ENCODE peak calls at places on chromosome 3, in five cellular contexts. One of them, this sample, is unnamed.

GRCh38 chr3:42513521-42513920 is 11.1 kb downstream of the VIPR1 start:
- DNase-seq in dorsolateral prefrontal cortex: no peak
- DNase-seq in fibroblast of mammary gland: no peak
- DNase-seq in cardiac muscle cell: no peak
- DNase-seq in kidney epithelial cell: no peak
- DNase-seq in this sample: no peak

GRCh38 chr3:52305926-52306325 is 10.2 kb upstream of the DNAH1 start:
- DNase-seq in dorsolateral prefrontal cortex: no peak
- DNase-seq in cardiac muscle cell: no peak
- DNase-seq in kidney epithelial cell: no peak
- DNase-seq in fibroblast of mammary gland: no peak
- DNase-seq in this sample: no peak

GRCh38 chr3:46359748-46360509 is 6.0 kb downstream of the CCR2 start:
- DNase-seq in fibroblast of mammary gland: peak
- DNase-seq in dorsolateral prefrontal cortex: no peak
- DNase-seq in cardiac muscle cell: no peak
- DNase-seq in kidney epithelial cell: peak
- DNase-seq in this sample: no peak

GRCh38 chr3:153285194-153285641 is 123.2 kb downstream of the RAP2B start:
- DNase-seq in kidney epithelial cell: no peak
- DNase-seq in cardiac muscle cell: peak
- DNase-seq in dorsolateral prefrontal cortex: no peak
- DNase-seq in fibroblast of mammary gland: peak
- DNase-seq in this sample: peak

GRCh38 chr3:111924283-111924682 is 54.5 kb upstream of the ABHD10 start:
- DNase-seq in kidney epithelial cell: no peak
- DNase-seq in cardiac muscle cell: no peak
- DNase-seq in dorsolateral prefrontal cortex: no peak
- DNase-seq in fibroblast of mammary gland: no peak
- DNase-seq in this sample: no peak

GRCh38 chr3:133849346-133849745 is 43.7 kb downstream of the SRPRB start:
- DNase-seq in fibroblast of mammary gland: peak
- DNase-seq in kidney epithelial cell: no peak
- DNase-seq in cardiac muscle cell: no peak
- DNase-seq in dorsolateral prefrontal cortex: no peak
- DNase-seq in this sample: no peak

GRCh38 chr3:56976666-56977560 is 83.6 kb upstream of the SPATA12 start:
- DNase-seq in dorsolateral prefrontal cortex: peak
- DNase-seq in cardiac muscle cell: no peak
- DNase-seq in kidney epithelial cell: peak
- DNase-seq in fibroblast of mammary gland: peak
- DNase-seq in this sample: peak

GRCh38 chr3:31011383-31011782 is 116.9 kb upstream of the GADL1 start:
- DNase-seq in dorsolateral prefrontal cortex: no peak
- DNase-seq in kidney epithelial cell: no peak
- DNase-seq in fibroblast of mammary gland: no peak
- DNase-seq in cardiac muscle cell: no peak
- DNase-seq in this sample: no peak

GRCh38 chr3:10514407-10515069 is 9.2 kb upstream of the ATP2B2 start:
- DNase-seq in fibroblast of mammary gland: no peak
- DNase-seq in kidney epithelial cell: no peak
- DNase-seq in cardiac muscle cell: no peak
- DNase-seq in dorsolateral prefrontal cortex: no peak
- DNase-seq in this sample: no peak

GRCh38 chr3:175398676-175399075 is 539.5 kb downstream of the NAALADL2 start:
- DNase-seq in cardiac muscle cell: no peak
- DNase-seq in fibroblast of mammary gland: peak
- DNase-seq in kidney epithelial cell: no peak
- DNase-seq in dorsolateral prefrontal cortex: no peak
- DNase-seq in this sample: peak

GRCh38 chr3:79018671-79019136 is 749.1 kb downstream of the ROBO1 start:
- DNase-seq in kidney epithelial cell: no peak
- DNase-seq in cardiac muscle cell: peak
- DNase-seq in fibroblast of mammary gland: peak
- DNase-seq in dorsolateral prefrontal cortex: peak
- DNase-seq in this sample: peak

GRCh38 chr3:50585919-50586762 is 16.8 kb downstream of the HEMK1 start:
- DNase-seq in kidney epithelial cell: no peak
- DNase-seq in fibroblast of mammary gland: no peak
- DNase-seq in cardiac muscle cell: no peak
- DNase-seq in dorsolateral prefrontal cortex: no peak
- DNase-seq in this sample: no peak

GRCh38 chr3:141561426-141562034 is 74.7 kb downstream of the RASA2 start:
- DNase-seq in cardiac muscle cell: peak
- DNase-seq in fibroblast of mammary gland: peak
- DNase-seq in kidney epithelial cell: no peak
- DNase-seq in dorsolateral prefrontal cortex: no peak
- DNase-seq in this sample: peak

GRCh38 chr3:126476166-126476975 is 680 bp upstream of the ZXDC start:
- DNase-seq in fibroblast of mammary gland: peak
- DNase-seq in kidney epithelial cell: no peak
- DNase-seq in cardiac muscle cell: no peak
- DNase-seq in dorsolateral prefrontal cortex: no peak
- DNase-seq in this sample: peak

GRCh38 chr3:195352895-195353488 is 82.0 kb upstream of the XXYLT1 start:
- DNase-seq in fibroblast of mammary gland: peak
- DNase-seq in dorsolateral prefrontal cortex: no peak
- DNase-seq in kidney epithelial cell: peak
- DNase-seq in cardiac muscle cell: no peak
- DNase-seq in this sample: peak

GRCh38 chr3:152199069-152199838 is 69.5 kb upstream of the MBNL1 start:
- DNase-seq in dorsolateral prefrontal cortex: no peak
- DNase-seq in fibroblast of mammary gland: no peak
- DNase-seq in cardiac muscle cell: no peak
- DNase-seq in kidney epithelial cell: no peak
- DNase-seq in this sample: no peak

GRCh38 chr3:152202976-152203626 is 65.6 kb upstream of the MBNL1 start:
- DNase-seq in fibroblast of mammary gland: no peak
- DNase-seq in dorsolateral prefrontal cortex: no peak
- DNase-seq in kidney epithelial cell: no peak
- DNase-seq in cardiac muscle cell: no peak
- DNase-seq in this sample: no peak

GRCh38 chr3:152197937-152198336 is 70.8 kb upstream of the MBNL1 start:
- DNase-seq in cardiac muscle cell: no peak
- DNase-seq in fibroblast of mammary gland: no peak
- DNase-seq in kidney epithelial cell: no peak
- DNase-seq in dorsolateral prefrontal cortex: no peak
- DNase-seq in this sample: no peak

GRCh38 chr3:152198655-152199054 is 70.1 kb upstream of the MBNL1 start:
- DNase-seq in dorsolateral prefrontal cortex: no peak
- DNase-seq in kidney epithelial cell: no peak
- DNase-seq in cardiac muscle cell: no peak
- DNase-seq in fibroblast of mammary gland: no peak
- DNase-seq in this sample: no peak

GRCh38 chr3:152200476-152201422 is 68.0 kb upstream of the MBNL1 start:
- DNase-seq in fibroblast of mammary gland: no peak
- DNase-seq in dorsolateral prefrontal cortex: no peak
- DNase-seq in cardiac muscle cell: no peak
- DNase-seq in kidney epithelial cell: no peak
- DNase-seq in this sample: peak
- H3K4me3 ChIP-seq in fibroblast of mammary gland: no peak
- H3K4me3 ChIP-seq in dorsolateral prefrontal cortex: peak
- H3K4me3 ChIP-seq in cardiac muscle cell: no peak
- H3K4me3 ChIP-seq in kidney epithelial cell: no peak
- H3K4me3 ChIP-seq in this sample: no peak

GRCh38 chr3:122966045-122966444 is 61.5 kb downstream of the SEMA5B start:
- DNase-seq in cardiac muscle cell: no peak
- DNase-seq in dorsolateral prefrontal cortex: no peak
- DNase-seq in kidney epithelial cell: no peak
- DNase-seq in fibroblast of mammary gland: no peak
- DNase-seq in this sample: no peak

GRCh38 chr3:122962149-122962548 is 65.4 kb downstream of the SEMA5B start:
- DNase-seq in kidney epithelial cell: no peak
- DNase-seq in cardiac muscle cell: no peak
- DNase-seq in fibroblast of mammary gland: no peak
- DNase-seq in dorsolateral prefrontal cortex: peak
- DNase-seq in this sample: no peak

GRCh38 chr3:122967376-122968164 is 60.0 kb downstream of the SEMA5B start:
- DNase-seq in dorsolateral prefrontal cortex: no peak
- DNase-seq in kidney epithelial cell: no peak
- DNase-seq in cardiac muscle cell: no peak
- DNase-seq in fibroblast of mammary gland: no peak
- DNase-seq in this sample: no peak

GRCh38 chr3:122961146-122961545 is 66.4 kb downstream of the SEMA5B start:
- DNase-seq in dorsolateral prefrontal cortex: no peak
- DNase-seq in fibroblast of mammary gland: peak
- DNase-seq in kidney epithelial cell: no peak
- DNase-seq in cardiac muscle cell: no peak
- DNase-seq in this sample: peak

DNA sequence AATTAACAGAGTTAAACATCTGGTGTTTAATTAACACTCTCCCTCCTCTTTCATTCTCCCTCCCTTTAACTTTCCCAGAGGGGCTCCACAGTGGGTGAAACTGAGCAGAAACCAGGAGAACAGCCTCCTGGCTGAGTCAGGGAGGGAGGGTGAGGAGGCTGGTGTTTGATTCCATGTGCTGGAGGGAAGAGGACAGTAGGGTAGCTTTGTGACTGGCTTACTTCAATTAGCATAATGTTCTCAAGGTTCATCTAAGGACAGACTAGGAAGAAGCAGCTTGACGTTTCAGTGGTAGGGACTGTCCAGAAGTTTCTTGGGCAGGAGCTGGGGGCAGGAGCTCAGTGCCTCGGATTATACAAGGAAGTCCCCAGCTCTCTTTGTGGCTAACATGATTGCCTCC is 62.7 kb downstream of the SEMA5B start:
- DNase-seq in dorsolateral prefrontal cortex: no peak
- DNase-seq in fibroblast of mammary gland: no peak
- DNase-seq in cardiac muscle cell: no peak
- DNase-seq in kidney epithelial cell: no peak
- DNase-seq in this sample: no peak
- TF ChIP-seq CTCF in dorsolateral prefrontal cortex: no peak
- TF ChIP-seq CTCF in fibroblast of mammary gland: no peak
- TF ChIP-seq CTCF in cardiac muscle cell: no peak
- TF ChIP-seq CTCF in kidney epithelial cell: no peak
- TF ChIP-seq CTCF in this sample: no peak

GRCh38 chr3:65945480-65945879 is 93.2 kb downstream of the MAGI1 start:
- DNase-seq in cardiac muscle cell: no peak
- DNase-seq in dorsolateral prefrontal cortex: no peak
- DNase-seq in fibroblast of mammary gland: peak
- DNase-seq in kidney epithelial cell: no peak
- DNase-seq in this sample: no peak

GRCh38 chr3:65944252-65944651 is 94.5 kb downstream of the MAGI1 start:
- DNase-seq in kidney epithelial cell: no peak
- DNase-seq in fibroblast of mammary gland: no peak
- DNase-seq in dorsolateral prefrontal cortex: no peak
- DNase-seq in cardiac muscle cell: no peak
- DNase-seq in this sample: no peak

GRCh38 chr3:65945953-65946352 is 92.8 kb downstream of the MAGI1 start:
- DNase-seq in fibroblast of mammary gland: no peak
- DNase-seq in kidney epithelial cell: no peak
- DNase-seq in dorsolateral prefrontal cortex: no peak
- DNase-seq in cardiac muscle cell: no peak
- DNase-seq in this sample: no peak

GRCh38 chr3:65948833-65949573 is 89.7 kb downstream of the MAGI1 start:
- DNase-seq in dorsolateral prefrontal cortex: no peak
- DNase-seq in kidney epithelial cell: no peak
- DNase-seq in fibroblast of mammary gland: no peak
- DNase-seq in cardiac muscle cell: no peak
- DNase-seq in this sample: no peak

DNA sequence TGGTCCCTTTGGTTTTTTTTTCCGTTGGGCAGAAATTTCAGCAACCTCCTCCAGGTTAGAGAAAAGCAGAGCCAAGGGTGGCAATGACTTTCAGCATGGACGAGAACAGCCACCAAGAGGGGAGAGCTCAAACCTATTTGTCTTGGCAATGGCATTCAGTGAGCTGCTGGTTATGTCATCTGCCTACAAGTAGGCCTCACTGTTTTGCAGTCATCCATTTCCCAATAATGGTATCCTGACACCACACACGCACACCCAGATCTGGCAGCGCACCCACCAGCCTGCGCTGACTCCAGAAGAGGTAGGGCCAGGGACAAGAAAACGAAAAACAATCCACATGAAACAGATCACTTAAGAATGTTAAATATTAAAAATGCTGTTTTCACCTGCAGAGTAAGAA is 92.3 kb downstream of the MAGI1 start:
- DNase-seq in cardiac muscle cell: no peak
- DNase-seq in dorsolateral prefrontal cortex: no peak
- DNase-seq in kidney epithelial cell: no peak
- DNase-seq in fibroblast of mammary gland: peak
- DNase-seq in this sample: peak
- H3K4me3 ChIP-seq in cardiac muscle cell: no peak
- H3K4me3 ChIP-seq in dorsolateral prefrontal cortex: no peak
- H3K4me3 ChIP-seq in kidney epithelial cell: no peak
- H3K4me3 ChIP-seq in fibroblast of mammary gland: no peak
- H3K4me3 ChIP-seq in this sample: no peak

GRCh38 chr3:176512037-176512436 is 685.2 kb downstream of the TBL1XR1 start:
- DNase-seq in kidney epithelial cell: no peak
- DNase-seq in cardiac muscle cell: no peak
- DNase-seq in fibroblast of mammary gland: no peak
- DNase-seq in dorsolateral prefrontal cortex: no peak
- DNase-seq in this sample: no peak

GRCh38 chr3:176510097-176510496 is 687.2 kb downstream of the TBL1XR1 start:
- DNase-seq in fibroblast of mammary gland: no peak
- DNase-seq in cardiac muscle cell: no peak
- DNase-seq in kidney epithelial cell: no peak
- DNase-seq in dorsolateral prefrontal cortex: no peak
- DNase-seq in this sample: no peak

GRCh38 chr3:176513604-176514003 is 683.7 kb downstream of the TBL1XR1 start:
- DNase-seq in kidney epithelial cell: no peak
- DNase-seq in fibroblast of mammary gland: peak
- DNase-seq in cardiac muscle cell: peak
- DNase-seq in dorsolateral prefrontal cortex: no peak
- DNase-seq in this sample: no peak

GRCh38 chr3:176514297-176514696 is 683.0 kb downstream of the TBL1XR1 start:
- DNase-seq in dorsolateral prefrontal cortex: no peak
- DNase-seq in fibroblast of mammary gland: peak
- DNase-seq in cardiac muscle cell: peak
- DNase-seq in kidney epithelial cell: no peak
- DNase-seq in this sample: peak
- TF ChIP-seq CTCF in dorsolateral prefrontal cortex: peak
- TF ChIP-seq CTCF in fibroblast of mammary gland: peak
- TF ChIP-seq CTCF in cardiac muscle cell: peak
- TF ChIP-seq CTCF in kidney epithelial cell: peak
- TF ChIP-seq CTCF in this sample: peak

GRCh38 chr3:184230081-184230602 is 757 bp downstream of the VWA5B2 start:
- DNase-seq in cardiac muscle cell: peak
- DNase-seq in kidney epithelial cell: no peak
- DNase-seq in fibroblast of mammary gland: no peak
- DNase-seq in dorsolateral prefrontal cortex: peak
- DNase-seq in this sample: no peak
- H3K4me3 ChIP-seq in cardiac muscle cell: peak
- H3K4me3 ChIP-seq in kidney epithelial cell: peak
- H3K4me3 ChIP-seq in fibroblast of mammary gland: no peak
- H3K4me3 ChIP-seq in dorsolateral prefrontal cortex: peak
- H3K4me3 ChIP-seq in this sample: no peak

DNA sequence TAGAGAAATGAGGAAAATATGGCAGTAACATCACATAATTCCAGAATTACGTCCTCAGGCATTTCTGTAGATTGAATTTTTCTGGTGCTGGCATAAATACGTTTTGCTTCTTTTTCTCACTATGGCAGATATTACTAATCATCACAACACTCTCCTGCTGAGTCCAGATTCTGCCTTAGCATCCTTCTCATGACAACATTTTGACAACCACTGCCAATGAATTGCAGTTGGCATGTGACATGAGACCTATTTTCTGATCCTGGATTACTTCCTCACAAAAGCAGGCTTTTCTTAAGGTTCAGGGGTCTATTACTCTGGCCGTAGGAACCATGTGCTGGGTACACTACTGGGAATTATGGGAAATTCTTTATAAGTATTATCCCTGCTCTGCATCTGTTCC is 22.5 kb upstream of the ARL6 start:
- DNase-seq in kidney epithelial cell: no peak
- DNase-seq in fibroblast of mammary gland: no peak
- DNase-seq in dorsolateral prefrontal cortex: no peak
- DNase-seq in cardiac muscle cell: no peak
- DNase-seq in this sample: no peak
- TF ChIP-seq CTCF in kidney epithelial cell: no peak
- TF ChIP-seq CTCF in fibroblast of mammary gland: no peak
- TF ChIP-seq CTCF in dorsolateral prefrontal cortex: no peak
- TF ChIP-seq CTCF in cardiac muscle cell: no peak
- TF ChIP-seq CTCF in this sample: no peak

This sample was measured in fibroblast of pulmonary artery.